ENCODE peak calls at places on chromosomes 6 and 20, in ten cellular contexts. L, I, E, P, H, K, M, J, C and F are unnamed samples.

GRCh38 chr6:148335582-148335981 is 7.1 kb upstream of the SASH1 start:
- DNase-seq in P (no peak), E (no peak), C (peak; percentile 62), I (peak; percentile 54), L (no peak), H (no peak), J (peak; percentile 34), K (no peak), M (no peak), F (no peak)

GRCh38 chr6:28167068-28167467 is 25.4 kb downstream of the ZKSCAN8 start:
- DNase-seq in P (peak; percentile 76), E (no peak), I (peak; percentile 71), H (no peak), M (no peak), K (no peak), C (peak; percentile 83), L (no peak), J (no peak), F (no peak)

GRCh38 chr20:49431345-49431744 is 51.1 kb downstream of the KCNB1 start:
- DNase-seq in L (no peak), J (no peak), H (no peak), I (no peak), C (peak; percentile 63), P (no peak), E (no peak), K (no peak), M (no peak), F (no peak)

GRCh38 chr6:24228681-24229255 is 102.8 kb downstream of the NRSN1 start:
- DNase-seq in L (no peak), C (peak; percentile 59), K (no peak), H (no peak), E (no peak), J (no peak), P (peak; percentile 33), M (no peak), I (peak; percentile 48), F (no peak)

GRCh38 chr6:155186052-155186658 is 77.7 kb upstream of the CLDN20 start:
- DNase-seq in K (no peak), M (no peak), H (no peak), C (peak; percentile 32), E (no peak), I (no peak), P (no peak), L (no peak), J (no peak), F (no peak)

GRCh38 chr6:106745824-106746610 is 116.6 kb downstream of the QRSL1 start:
- DNase-seq in K (no peak), H (no peak), M (no peak), E (no peak), P (no peak), L (no peak), C (no peak), I (no peak), J (no peak), F (no peak)

GRCh38 chr6:154245542-154245941 is 111.1 kb downstream of the IPCEF1 start:
- DNase-seq in J (no peak), I (no peak), M (no peak), E (no peak), L (no peak), H (no peak), K (no peak), C (no peak), P (no peak), F (no peak)

GRCh38 chr6:6676910-6677441 is 88.5 kb downstream of the LY86 start:
- DNase-seq in L (peak; percentile 37), P (no peak), K (peak; percentile 65), H (peak; percentile 53), C (peak; percentile 82), J (peak; percentile 77), M (peak; percentile 81), I (no peak), E (peak; percentile 41), F (peak; percentile 64)

GRCh38 chr6:14274552-14275492 is 157.2 kb downstream of the CD83 start:
- DNase-seq in H (no peak), C (no peak), K (no peak), I (no peak), L (no peak), P (no peak), E (no peak), M (no peak), J (no peak), F (no peak)

GRCh38 chr6:19865178-19865577 is 28.0 kb downstream of the ID4 start:
- DNase-seq in H (no peak), C (no peak), M (no peak), I (no peak), P (no peak), E (no peak), K (peak; percentile 78), J (no peak), L (no peak), F (peak; percentile 96)

GRCh38 chr6:35725721-35726438 is 11.0 kb upstream of the ARMC12 start:
- DNase-seq in M (no peak), E (no peak), P (no peak), L (peak; percentile 34), H (no peak), K (no peak), I (no peak), C (peak; percentile 89), J (no peak), F (no peak)

GRCh38 chr20:49758781-49759180 is 45.1 kb upstream of the B4GALT5 start:
- DNase-seq in K (no peak), J (no peak), M (no peak), P (no peak), I (no peak), C (no peak), E (no peak), L (no peak), H (no peak), F (no peak)

GRCh38 chr6:129114992-129115391 is 232.1 kb downstream of the LAMA2 start:
- DNase-seq in E (no peak), K (no peak), C (peak; percentile 66), P (no peak), I (no peak), M (no peak), H (no peak), J (no peak), L (no peak), F (no peak)

GRCh38 chr20:19274412-19275015 is 62.1 kb downstream of the SLC24A3 start:
- DNase-seq in M (no peak), E (no peak), K (no peak), H (no peak), P (no peak), J (no peak), L (no peak), C (peak; percentile 51), I (no peak), F (no peak)

GRCh38 chr6:72321741-72322140 is 300.1 kb upstream of the KCNQ5 start:
- DNase-seq in M (no peak), L (no peak), E (no peak), I (peak; percentile 18), H (no peak), C (peak; percentile 60), K (no peak), P (peak; percentile 11), J (no peak), F (no peak)

GRCh38 chr20:22098451-22098850 is 393.0 kb downstream of the PAX1 start:
- DNase-seq in M (no peak), K (no peak), L (no peak), H (no peak), E (no peak), C (no peak), I (no peak), J (no peak), P (no peak), F (no peak)

GRCh38 chr6:34638834-34639736 is 57.5 kb downstream of the ILRUN start:
- DNase-seq in P (no peak), M (no peak), H (no peak), I (no peak), E (no peak), L (no peak), C (peak; percentile 72), K (no peak), J (no peak), F (no peak)

GRCh38 chr6:158071121-158072082 is 89.7 kb downstream of the SYNJ2 start:
- DNase-seq in C (no peak), E (no peak), P (no peak), I (no peak), M (no peak), K (no peak), L (no peak), H (no peak), J (no peak), F (no peak)

GRCh38 chr6:99393698-99394531 is at the start of gene COQ3:
- DNase-seq in P (peak; percentile 23), K (peak; percentile 82), M (peak; percentile 43), E (peak; percentile 64), H (peak; percentile 41), C (peak; percentile 83), J (peak; percentile 76), L (peak; percentile 59), I (peak; percentile 40), F (peak; percentile 68)

GRCh38 chr6:5058254-5058653 is 26.9 kb upstream of the PPP1R3G start:
- DNase-seq in J (no peak), E (no peak), M (no peak), C (no peak), P (no peak), L (no peak), H (no peak), I (no peak), K (no peak), F (no peak)

GRCh38 chr20:59063358-59064213 is 21.0 kb upstream of the PRELID3B start:
- DNase-seq in L (no peak), I (no peak), H (no peak), M (no peak), C (peak; percentile 71), K (peak; percentile 66), P (no peak), E (no peak), J (peak; percentile 24), F (peak; percentile 60)

GRCh38 chr20:57666834-57667157 is 43.0 kb downstream of the PMEPA1 start:
- DNase-seq in K (no peak), I (no peak), L (no peak), C (no peak), J (no peak), P (no peak), E (no peak), M (no peak), H (no peak), F (no peak)

GRCh38 chr20:4090756-4091331 is 75.5 kb upstream of the RNF24 start:
- DNase-seq in C (peak; percentile 93), H (no peak), J (no peak), I (peak; percentile 62), L (no peak), K (no peak), M (no peak), E (no peak), P (peak; percentile 53), F (no peak)

GRCh38 chr6:144898052-144898689 is 613.0 kb downstream of the UTRN start:
- DNase-seq in I (no peak), H (no peak), C (peak; percentile 76), E (no peak), K (no peak), L (no peak), M (no peak), P (no peak), J (peak; percentile 63), F (no peak)

GRCh38 chr20:59920944-59921343 is 12.5 kb downstream of the SYCP2 start:
- DNase-seq in L (no peak), J (no peak), K (no peak), M (no peak), I (no peak), P (no peak), C (no peak), H (no peak), E (no peak), F (no peak)

GRCh38 chr20:44942264-44942973 is 17.8 kb downstream of the TOMM34 start:
- DNase-seq in H (no peak), P (no peak), L (no peak), M (no peak), E (no peak), K (no peak), J (no peak), C (no peak), I (no peak), F (no peak)

GRCh38 chr6:54366647-54367327 is 58.5 kb downstream of the TINAG start:
- DNase-seq in I (no peak), L (no peak), C (peak; percentile 28), M (no peak), E (no peak), K (no peak), P (no peak), J (no peak), H (no peak), F (no peak)

GRCh38 chr6:116695398-116695797 is 14.4 kb downstream of the KPNA5 start:
- DNase-seq in L (no peak), E (no peak), K (no peak), I (no peak), M (no peak), H (no peak), C (peak; percentile 2), J (no peak), P (no peak), F (no peak)